ENCODE peak calls at places on chromosome 14, in four cellular contexts. One of them, this sample, is unnamed.

GRCh38 chr14:31781578-31781977 is 220.4 kb downstream of the NUBPL start:
- DNase-seq in CD8-positive, alpha-beta T cell: no peak
- DNase-seq in AG04449: no peak
- DNase-seq in RWPE1: no peak
- DNase-seq in this sample: no peak

GRCh38 chr14:33534636-33535035 is 416.2 kb downstream of the EGLN3 start:
- DNase-seq in CD8-positive, alpha-beta T cell: no peak
- DNase-seq in AG04449: no peak
- DNase-seq in RWPE1: no peak
- DNase-seq in this sample: no peak

GRCh38 chr14:59463773-59464650 is 1.2 kb downstream of the GPR135 start:
- DNase-seq in CD8-positive, alpha-beta T cell: no peak
- DNase-seq in AG04449: no peak
- DNase-seq in RWPE1: no peak
- DNase-seq in this sample: no peak

GRCh38 chr14:85444685-85445084 is 85.3 kb upstream of the FLRT2 start:
- DNase-seq in CD8-positive, alpha-beta T cell: no peak
- DNase-seq in AG04449: no peak
- DNase-seq in RWPE1: no peak
- DNase-seq in this sample: no peak

GRCh38 chr14:88961214-88961613 is 136.8 kb downstream of the TTC8 start:
- DNase-seq in CD8-positive, alpha-beta T cell: no peak
- DNase-seq in AG04449: no peak
- DNase-seq in RWPE1: no peak
- DNase-seq in this sample: no peak

GRCh38 chr14:103087343-103087835 is 3.4 kb downstream of the LBHD2 start:
- DNase-seq in CD8-positive, alpha-beta T cell: no peak
- DNase-seq in AG04449: no peak
- DNase-seq in RWPE1: no peak
- DNase-seq in this sample: no peak

GRCh38 chr14:93317836-93318807 is 14.7 kb downstream of the BTBD7 start:
- DNase-seq in CD8-positive, alpha-beta T cell: no peak
- DNase-seq in AG04449: no peak
- DNase-seq in RWPE1: peak
- DNase-seq in this sample: no peak

GRCh38 chr14:20682127-20682434 is 2.3 kb upstream of the RNASE4 start:
- DNase-seq in CD8-positive, alpha-beta T cell: no peak
- DNase-seq in AG04449: no peak
- DNase-seq in RWPE1: no peak
- DNase-seq in this sample: no peak

GRCh38 chr14:22520235-22520634 is 68.8 kb downstream of the DAD1 start:
- DNase-seq in CD8-positive, alpha-beta T cell: no peak
- DNase-seq in AG04449: peak
- DNase-seq in RWPE1: peak
- DNase-seq in this sample: peak

GRCh38 chr14:34254596-34254995 is 207.4 kb downstream of the SPTSSA start:
- DNase-seq in CD8-positive, alpha-beta T cell: no peak
- DNase-seq in AG04449: no peak
- DNase-seq in RWPE1: no peak
- DNase-seq in this sample: no peak

GRCh38 chr14:83707056-83707455 is 1822.9 kb upstream of the FLRT2 start:
- DNase-seq in CD8-positive, alpha-beta T cell: no peak
- DNase-seq in AG04449: no peak
- DNase-seq in RWPE1: no peak
- DNase-seq in this sample: no peak

GRCh38 chr14:83777516-83777915 is 1752.4 kb upstream of the FLRT2 start:
- DNase-seq in CD8-positive, alpha-beta T cell: no peak
- DNase-seq in AG04449: no peak
- DNase-seq in RWPE1: no peak
- DNase-seq in this sample: no peak

GRCh38 chr14:37088816-37089215 is 83.6 kb downstream of the SLC25A21 start:
- DNase-seq in CD8-positive, alpha-beta T cell: no peak
- DNase-seq in AG04449: no peak
- DNase-seq in RWPE1: no peak
- DNase-seq in this sample: no peak

GRCh38 chr14:55684956-55685584 is 105.1 kb downstream of the KTN1 start:
- DNase-seq in CD8-positive, alpha-beta T cell: no peak
- DNase-seq in AG04449: no peak
- DNase-seq in RWPE1: no peak
- DNase-seq in this sample: no peak

GRCh38 chr14:50082308-50082742 is 34.0 kb downstream of the VCPKMT start:
- DNase-seq in CD8-positive, alpha-beta T cell: peak
- DNase-seq in AG04449: no peak
- DNase-seq in RWPE1: no peak
- DNase-seq in this sample: no peak

GRCh38 chr14:68926236-68926635 is 52.9 kb downstream of the ACTN1 start:
- DNase-seq in CD8-positive, alpha-beta T cell: no peak
- DNase-seq in AG04449: no peak
- DNase-seq in RWPE1: peak
- DNase-seq in this sample: no peak

GRCh38 chr14:69424139-69424923 is 25.8 kb downstream of the SLC39A9 start:
- DNase-seq in CD8-positive, alpha-beta T cell: no peak
- DNase-seq in AG04449: no peak
- DNase-seq in RWPE1: no peak
- DNase-seq in this sample: no peak

GRCh38 chr14:64800000-64800399 is 79.7 kb downstream of the SPTB start:
- DNase-seq in CD8-positive, alpha-beta T cell: no peak
- DNase-seq in AG04449: no peak
- DNase-seq in RWPE1: no peak
- DNase-seq in this sample: no peak

GRCh38 chr14:57389646-57390036 is 745 bp upstream of the NAA30 start:
- DNase-seq in CD8-positive, alpha-beta T cell: no peak
- DNase-seq in AG04449: no peak
- DNase-seq in RWPE1: no peak
- DNase-seq in this sample: no peak

GRCh38 chr14:102415671-102416070 is 52.9 kb downstream of the TECPR2 start:
- DNase-seq in CD8-positive, alpha-beta T cell: no peak
- DNase-seq in AG04449: no peak
- DNase-seq in RWPE1: no peak
- DNase-seq in this sample: no peak

GRCh38 chr14:59271734-59272133 is 83.3 kb downstream of the DAAM1 start:
- DNase-seq in CD8-positive, alpha-beta T cell: no peak
- DNase-seq in AG04449: no peak
- DNase-seq in RWPE1: no peak
- DNase-seq in this sample: no peak

This sample was measured in AG09309.